ENCODE peak calls at places on chromosomes 6 and 20, in seven cellular contexts. One of them, this sample, is unnamed. For H3K4me1, the result is how much of the 10 kb centered on the place peaks cover.

GRCh38 chr6:146363838-146364607 is 179.6 kb upstream of the RAB32 start:
- DNase-seq in ascending aorta: no peak
- DNase-seq in upper lobe of left lung: no peak
- DNase-seq in left ventricle myocardium inferior: no peak
- DNase-seq in ovary: no peak
- DNase-seq in adipocyte: no peak
- DNase-seq in lower lobe of right lung: no peak
- DNase-seq in this sample: no peak

GRCh38 chr20:42714298-42715141 is 475.2 kb downstream of the PTPRT start:
- DNase-seq in adipocyte: no peak
- DNase-seq in ovary: no peak
- DNase-seq in lower lobe of right lung: no peak
- DNase-seq in left ventricle myocardium inferior: no peak
- DNase-seq in ascending aorta: no peak
- DNase-seq in upper lobe of left lung: no peak
- DNase-seq in this sample: no peak

GRCh38 chr6:148406579-148407371 is 64.1 kb downstream of the SASH1 start:
- DNase-seq in upper lobe of left lung: no peak
- DNase-seq in lower lobe of right lung: no peak
- DNase-seq in ovary: no peak
- DNase-seq in left ventricle myocardium inferior: no peak
- DNase-seq in adipocyte: no peak
- DNase-seq in ascending aorta: no peak
- DNase-seq in this sample: peak

GRCh38 chr6:130717657-130718056 is 109.5 kb upstream of the SMLR1 start:
- DNase-seq in upper lobe of left lung: no peak
- DNase-seq in ascending aorta: no peak
- DNase-seq in lower lobe of right lung: no peak
- DNase-seq in adipocyte: no peak
- DNase-seq in left ventricle myocardium inferior: no peak
- DNase-seq in ovary: no peak
- DNase-seq in this sample: no peak

GRCh38 chr6:69985180-69985579 is 118.8 kb downstream of the COL19A1 start:
- DNase-seq in left ventricle myocardium inferior: no peak
- DNase-seq in upper lobe of left lung: no peak
- DNase-seq in ovary: no peak
- DNase-seq in adipocyte: peak
- DNase-seq in lower lobe of right lung: no peak
- DNase-seq in ascending aorta: no peak
- DNase-seq in this sample: no peak

GRCh38 chr6:87742106-87742505 is 40.1 kb upstream of the AKIRIN2 start:
- DNase-seq in lower lobe of right lung: no peak
- DNase-seq in left ventricle myocardium inferior: no peak
- DNase-seq in upper lobe of left lung: peak
- DNase-seq in ascending aorta: no peak
- DNase-seq in ovary: no peak
- DNase-seq in adipocyte: no peak
- DNase-seq in this sample: no peak

GRCh38 chr6:170292778-170293164 is 1.9 kb upstream of the DLL1 start:
- DNase-seq in upper lobe of left lung: no peak
- DNase-seq in ovary: no peak
- DNase-seq in ascending aorta: peak
- DNase-seq in left ventricle myocardium inferior: no peak
- DNase-seq in lower lobe of right lung: no peak
- DNase-seq in adipocyte: peak
- DNase-seq in this sample: peak

GRCh38 chr6:125918230-125918629 is 38.3 kb upstream of the HINT3 start:
- DNase-seq in upper lobe of left lung: no peak
- DNase-seq in left ventricle myocardium inferior: no peak
- DNase-seq in ovary: no peak
- DNase-seq in ascending aorta: no peak
- DNase-seq in lower lobe of right lung: no peak
- DNase-seq in adipocyte: no peak
- DNase-seq in this sample: no peak

GRCh38 chr6:80956898-80957297 is 795.6 kb downstream of the TENT5A start:
- DNase-seq in lower lobe of right lung: no peak
- DNase-seq in ovary: no peak
- DNase-seq in ascending aorta: no peak
- DNase-seq in adipocyte: no peak
- DNase-seq in left ventricle myocardium inferior: no peak
- DNase-seq in upper lobe of left lung: no peak
- DNase-seq in this sample: no peak

GRCh38 chr20:47544240-47544639 is 42.6 kb downstream of the NCOA3 start:
- DNase-seq in adipocyte: peak
- DNase-seq in ascending aorta: no peak
- DNase-seq in left ventricle myocardium inferior: no peak
- DNase-seq in ovary: no peak
- DNase-seq in upper lobe of left lung: no peak
- DNase-seq in lower lobe of right lung: no peak
- DNase-seq in this sample: no peak

GRCh38 chr6:120384671-120385070 is 949.6 kb downstream of the TBC1D32 start:
- DNase-seq in left ventricle myocardium inferior: no peak
- DNase-seq in ascending aorta: no peak
- DNase-seq in adipocyte: no peak
- DNase-seq in upper lobe of left lung: no peak
- DNase-seq in lower lobe of right lung: no peak
- DNase-seq in ovary: no peak
- DNase-seq in this sample: no peak

DNA sequence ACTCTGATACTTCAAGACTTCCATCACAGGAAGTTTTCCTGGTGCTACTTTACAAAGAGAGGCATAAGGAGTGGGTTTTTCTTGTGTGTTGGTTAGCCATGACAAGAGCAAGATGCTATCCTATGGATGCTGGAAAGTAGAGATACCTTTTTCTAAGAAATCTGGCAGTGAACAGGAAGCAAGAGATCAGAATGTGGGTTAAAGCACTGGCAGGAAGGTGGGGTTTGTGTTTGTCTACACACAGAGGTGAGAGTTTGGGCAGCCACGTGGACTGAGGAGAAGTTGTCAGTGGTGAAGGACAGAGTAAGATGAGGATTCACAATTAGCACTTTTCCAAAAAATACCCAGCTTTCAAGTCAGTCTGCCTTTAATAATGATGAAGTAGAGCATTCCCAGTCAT is 17.9 kb downstream of the SLC2A12 start:
- DNase-seq in ovary: no peak
- DNase-seq in adipocyte: no peak
- DNase-seq in ascending aorta: no peak
- DNase-seq in upper lobe of left lung: no peak
- DNase-seq in left ventricle myocardium inferior: no peak
- DNase-seq in lower lobe of right lung: no peak
- DNase-seq in this sample: no peak
- H3K4me1 ChIP-seq in ovary: under half
- H3K4me1 ChIP-seq in adipocyte: under half
- H3K4me1 ChIP-seq in ascending aorta: under half
- H3K4me1 ChIP-seq in upper lobe of left lung: under half
- H3K4me1 ChIP-seq in left ventricle myocardium inferior: under half
- H3K4me1 ChIP-seq in lower lobe of right lung: under half
- H3K4me1 ChIP-seq in this sample: under half

DNA sequence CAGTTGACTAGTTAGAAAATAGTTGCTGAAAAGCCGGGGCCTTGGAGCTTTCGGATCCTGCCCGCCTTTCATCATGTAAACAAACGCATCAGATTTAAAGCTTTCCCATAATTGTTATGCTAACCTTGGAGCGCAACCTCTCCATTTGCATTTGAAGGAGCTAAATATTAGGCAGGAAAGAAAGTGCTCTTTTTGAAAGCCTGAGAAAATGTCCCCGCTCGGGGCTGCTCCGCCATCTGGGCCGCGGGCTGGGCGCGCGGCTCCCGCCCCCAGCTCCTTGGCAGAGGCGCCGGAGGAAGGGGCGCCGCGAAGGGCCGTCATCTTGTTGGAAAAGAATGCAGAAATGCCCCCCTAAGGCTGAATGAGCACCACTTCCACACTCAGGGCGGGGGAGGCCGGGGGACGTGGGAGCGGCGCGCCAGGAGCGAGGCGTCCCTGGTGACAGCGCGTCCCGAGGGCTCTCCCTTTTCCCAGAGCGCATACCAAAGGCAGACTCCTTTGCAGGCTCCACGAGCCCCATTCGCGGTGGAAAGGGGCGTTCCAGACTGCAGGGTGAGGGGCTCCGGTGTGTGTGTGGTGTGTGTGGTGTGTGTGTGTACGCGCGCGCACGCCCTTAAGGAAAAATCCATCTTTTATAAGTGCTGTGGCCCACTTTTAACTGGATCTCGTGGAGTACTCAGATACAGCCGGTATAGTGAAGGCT is 145.6 kb upstream of the ID4 start:
- DNase-seq in left ventricle myocardium inferior: no peak
- DNase-seq in adipocyte: peak
- DNase-seq in ovary: no peak
- DNase-seq in upper lobe of left lung: no peak
- DNase-seq in lower lobe of right lung: no peak
- DNase-seq in ascending aorta: no peak
- DNase-seq in this sample: no peak
- H3K4me3 ChIP-seq in left ventricle myocardium inferior: peak
- H3K4me3 ChIP-seq in adipocyte: peak
- H3K4me3 ChIP-seq in ovary: peak
- H3K4me3 ChIP-seq in upper lobe of left lung: peak
- H3K4me3 ChIP-seq in lower lobe of right lung: peak
- H3K4me3 ChIP-seq in ascending aorta: peak
- H3K4me3 ChIP-seq in this sample: peak

GRCh38 chr6:159067334-159067733 is 22.5 kb upstream of the TAGAP start:
- DNase-seq in ovary: no peak
- DNase-seq in ascending aorta: no peak
- DNase-seq in upper lobe of left lung: peak
- DNase-seq in lower lobe of right lung: no peak
- DNase-seq in left ventricle myocardium inferior: no peak
- DNase-seq in adipocyte: no peak
- DNase-seq in this sample: no peak
- H3K4me1 ChIP-seq in ovary: under half
- H3K4me1 ChIP-seq in ascending aorta: under half
- H3K4me1 ChIP-seq in upper lobe of left lung: under half
- H3K4me1 ChIP-seq in lower lobe of right lung: under half
- H3K4me1 ChIP-seq in left ventricle myocardium inferior: under half
- H3K4me1 ChIP-seq in adipocyte: under half
- H3K4me1 ChIP-seq in this sample: under half

GRCh38 chr6:99348220-99348822 is 1.2 kb downstream of the FAXC start:
- DNase-seq in lower lobe of right lung: no peak
- DNase-seq in adipocyte: no peak
- DNase-seq in ovary: no peak
- DNase-seq in upper lobe of left lung: no peak
- DNase-seq in ascending aorta: no peak
- DNase-seq in left ventricle myocardium inferior: no peak
- DNase-seq in this sample: peak
- H3K4me3 ChIP-seq in lower lobe of right lung: no peak
- H3K4me3 ChIP-seq in adipocyte: no peak
- H3K4me3 ChIP-seq in ovary: peak
- H3K4me3 ChIP-seq in upper lobe of left lung: peak
- H3K4me3 ChIP-seq in ascending aorta: peak
- H3K4me3 ChIP-seq in left ventricle myocardium inferior: peak
- H3K4me3 ChIP-seq in this sample: no peak

GRCh38 chr20:51498765-51499540 is 43.6 kb downstream of the NFATC2 start:
- DNase-seq in adipocyte: no peak
- DNase-seq in left ventricle myocardium inferior: no peak
- DNase-seq in ascending aorta: no peak
- DNase-seq in lower lobe of right lung: no peak
- DNase-seq in ovary: no peak
- DNase-seq in upper lobe of left lung: no peak
- DNase-seq in this sample: no peak
- H3K4me1 ChIP-seq in adipocyte: under half
- H3K4me1 ChIP-seq in left ventricle myocardium inferior: under half
- H3K4me1 ChIP-seq in ascending aorta: under half
- H3K4me1 ChIP-seq in lower lobe of right lung: under half
- H3K4me1 ChIP-seq in ovary: under half
- H3K4me1 ChIP-seq in upper lobe of left lung: under half
- H3K4me1 ChIP-seq in this sample: under half

GRCh38 chr6:127340171-127340570 is 3.2 kb downstream of the ECHDC1 start:
- DNase-seq in ovary: no peak
- DNase-seq in adipocyte: no peak
- DNase-seq in upper lobe of left lung: no peak
- DNase-seq in ascending aorta: no peak
- DNase-seq in left ventricle myocardium inferior: no peak
- DNase-seq in lower lobe of right lung: no peak
- DNase-seq in this sample: no peak

GRCh38 chr6:127341471-127342202 is 1.8 kb downstream of the ECHDC1 start:
- DNase-seq in upper lobe of left lung: no peak
- DNase-seq in adipocyte: no peak
- DNase-seq in ascending aorta: no peak
- DNase-seq in ovary: no peak
- DNase-seq in lower lobe of right lung: no peak
- DNase-seq in left ventricle myocardium inferior: no peak
- DNase-seq in this sample: no peak

GRCh38 chr6:127343753-127344659 is 597 bp upstream of the ECHDC1 start:
- DNase-seq in upper lobe of left lung: no peak
- DNase-seq in left ventricle myocardium inferior: no peak
- DNase-seq in adipocyte: peak
- DNase-seq in ovary: no peak
- DNase-seq in lower lobe of right lung: no peak
- DNase-seq in ascending aorta: no peak
- DNase-seq in this sample: peak

GRCh38 chr6:127342946-127343752 is at the start of gene ECHDC1:
- DNase-seq in ascending aorta: peak
- DNase-seq in left ventricle myocardium inferior: peak
- DNase-seq in adipocyte: peak
- DNase-seq in ovary: peak
- DNase-seq in lower lobe of right lung: peak
- DNase-seq in upper lobe of left lung: peak
- DNase-seq in this sample: peak

GRCh38 chr6:127342296-127342945 is 988 bp downstream of the ECHDC1 start:
- DNase-seq in upper lobe of left lung: no peak
- DNase-seq in ovary: no peak
- DNase-seq in lower lobe of right lung: no peak
- DNase-seq in left ventricle myocardium inferior: no peak
- DNase-seq in adipocyte: peak
- DNase-seq in ascending aorta: no peak
- DNase-seq in this sample: peak
- H3K4me3 ChIP-seq in upper lobe of left lung: peak
- H3K4me3 ChIP-seq in ovary: peak
- H3K4me3 ChIP-seq in lower lobe of right lung: peak
- H3K4me3 ChIP-seq in left ventricle myocardium inferior: peak
- H3K4me3 ChIP-seq in adipocyte: peak
- H3K4me3 ChIP-seq in ascending aorta: peak
- H3K4me3 ChIP-seq in this sample: peak

GRCh38 chr6:36683145-36683655 is 4.7 kb downstream of the CDKN1A start:
- DNase-seq in ascending aorta: no peak
- DNase-seq in ovary: no peak
- DNase-seq in left ventricle myocardium inferior: no peak
- DNase-seq in adipocyte: peak
- DNase-seq in lower lobe of right lung: no peak
- DNase-seq in upper lobe of left lung: no peak
- DNase-seq in this sample: peak
- H3K4me1 ChIP-seq in ascending aorta: under half
- H3K4me1 ChIP-seq in ovary: under half
- H3K4me1 ChIP-seq in left ventricle myocardium inferior: half or more
- H3K4me1 ChIP-seq in adipocyte: under half
- H3K4me1 ChIP-seq in lower lobe of right lung: under half
- H3K4me1 ChIP-seq in upper lobe of left lung: under half
- H3K4me1 ChIP-seq in this sample: under half

DNA sequence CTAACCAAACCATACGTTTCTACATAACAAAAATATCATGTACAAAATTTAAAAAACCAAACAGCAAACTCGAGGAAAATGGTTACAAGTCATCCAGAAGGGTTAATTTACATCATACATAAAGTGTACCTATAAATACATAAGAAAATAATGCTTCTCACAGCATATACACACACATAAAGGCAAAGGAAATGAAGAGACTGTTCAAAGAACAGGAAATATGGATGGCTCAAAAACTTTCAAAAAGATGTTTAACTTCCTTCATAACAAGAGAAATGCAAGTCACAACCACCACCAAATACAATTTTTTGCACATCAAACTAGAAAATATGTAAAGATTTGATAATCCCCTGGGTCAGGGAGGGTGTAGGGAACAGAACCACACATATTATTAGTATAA is 7.5 kb downstream of the SLC22A23 start:
- DNase-seq in lower lobe of right lung: no peak
- DNase-seq in left ventricle myocardium inferior: no peak
- DNase-seq in upper lobe of left lung: no peak
- DNase-seq in adipocyte: no peak
- DNase-seq in ovary: no peak
- DNase-seq in ascending aorta: no peak
- DNase-seq in this sample: no peak
- H3K4me3 ChIP-seq in lower lobe of right lung: no peak
- H3K4me3 ChIP-seq in left ventricle myocardium inferior: no peak
- H3K4me3 ChIP-seq in upper lobe of left lung: no peak
- H3K4me3 ChIP-seq in adipocyte: no peak
- H3K4me3 ChIP-seq in ovary: no peak
- H3K4me3 ChIP-seq in ascending aorta: no peak
- H3K4me3 ChIP-seq in this sample: no peak

This sample was measured in osteoblast.